ENCODE peak calls at places on chromosomes 6 and 20, in five cellular contexts. C, O, E, A and N are unnamed samples.

GRCh38 chr6:131013495-131013894 is 49.5 kb downstream of the EPB41L2 start:
- DNase-seq in C (no peak), O (no peak), E (no peak), A (no peak), N (peak)

GRCh38 chr6:168533428-168533827 is 92.4 kb downstream of the SMOC2 start:
- DNase-seq in C (no peak), O (no peak), E (no peak), A (no peak), N (no peak)

GRCh38 chr6:46325561-46326525 is 155.1 kb upstream of the ENPP5 start:
- DNase-seq in C (no peak), O (no peak), E (no peak), A (no peak), N (no peak)

GRCh38 chr20:52129611-52130010 is 62.0 kb downstream of the ZFP64 start:
- DNase-seq in C (no peak), O (no peak), E (no peak), A (no peak), N (no peak)

GRCh38 chr20:62321978-62322377 is 19.2 kb downstream of the ADRM1 start:
- DNase-seq in C (no peak), O (no peak), E (no peak), A (no peak), N (no peak)

GRCh38 chr6:84774174-84775158 is 10.1 kb upstream of the TBX18 start:
- DNase-seq in C (peak), O (peak), E (peak), A (peak), N (no peak)

GRCh38 chr6:164166996-164167395 is 752.5 kb downstream of the QKI start:
- DNase-seq in C (no peak), O (no peak), E (no peak), A (no peak), N (no peak)

GRCh38 chr6:97594834-97595233 is 311.8 kb upstream of the MMS22L start:
- DNase-seq in C (no peak), O (no peak), E (no peak), A (peak), N (peak)

GRCh38 chr6:26457407-26457795 is 354 bp upstream of the BTN2A1 start:
- DNase-seq in C (no peak), O (no peak), E (peak), A (no peak), N (no peak)

GRCh38 chr6:28789553-28790083 is 134.2 kb downstream of the TRIM27 start:
- DNase-seq in C (no peak), O (peak), E (no peak), A (peak), N (no peak)

GRCh38 chr6:155638200-155638599 is 182.6 kb upstream of the NOX3 start:
- DNase-seq in C (no peak), O (no peak), E (no peak), A (no peak), N (no peak)

GRCh38 chr20:33393609-33394008 is 7.7 kb downstream of the CDK5RAP1 start:
- DNase-seq in C (no peak), O (no peak), E (no peak), A (no peak), N (no peak)

GRCh38 chr6:168372871-168373270 is 53.3 kb upstream of the DACT2 start:
- DNase-seq in C (no peak), O (no peak), E (no peak), A (no peak), N (no peak)

GRCh38 chr6:166005846-166006592 is 161.6 kb downstream of the TBXT start:
- DNase-seq in C (no peak), O (peak), E (no peak), A (no peak), N (no peak)

GRCh38 chr6:43231735-43232450 is 2.6 kb upstream of the DNPH1 start:
- DNase-seq in C (no peak), O (no peak), E (no peak), A (no peak), N (no peak)

GRCh38 chr20:32830437-32830836 is 10.7 kb downstream of the MAPRE1 start:
- DNase-seq in C (no peak), O (no peak), E (no peak), A (peak), N (no peak)

GRCh38 chr20:24634855-24635254 is 165.4 kb downstream of the SYNDIG1 start:
- DNase-seq in C (no peak), O (no peak), E (no peak), A (peak), N (peak)

GRCh38 chr6:129489215-129489765 is 220.7 kb downstream of the ARHGAP18 start:
- DNase-seq in C (no peak), O (no peak), E (no peak), A (no peak), N (no peak)

GRCh38 chr20:39795401-39796272 is 833.5 kb downstream of the DHX35 start:
- DNase-seq in C (no peak), O (no peak), E (no peak), A (peak), N (peak)

GRCh38 chr6:149331871-149332270 is 14.4 kb downstream of the TAB2 start:
- DNase-seq in C (no peak), O (no peak), E (no peak), A (no peak), N (no peak)

GRCh38 chr6:31352497-31353368 is 4.2 kb downstream of the HLA-B start:
- DNase-seq in C (no peak), O (no peak), E (no peak), A (no peak), N (no peak)

DNA sequence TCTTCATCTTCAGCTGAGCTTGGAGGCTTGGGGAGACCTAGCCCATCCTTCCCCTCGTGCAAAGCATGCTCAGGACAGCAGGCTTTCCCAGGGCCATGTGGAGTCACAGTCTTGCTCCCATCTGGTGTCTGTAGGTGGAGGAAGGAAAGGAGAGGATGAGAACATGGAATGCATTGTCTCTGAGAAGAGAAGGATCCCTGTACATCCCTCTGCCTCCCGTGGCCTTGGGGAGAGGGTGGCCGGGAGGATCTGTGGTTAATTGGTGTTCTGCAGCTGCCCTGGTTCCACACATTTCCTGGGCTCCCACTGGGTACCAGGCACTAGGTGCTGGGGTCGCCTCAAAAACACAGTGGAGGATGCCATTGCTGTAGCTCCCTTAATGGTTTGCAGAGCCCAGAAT is 134.5 kb downstream of the PHACTR3 start:
- DNase-seq in C (no peak), O (no peak), E (no peak), A (no peak), N (no peak)
- TF ChIP-seq CTCF in C (no peak), O (no peak), E (no peak), A (no peak), N (no peak)

GRCh38 chr6:138524526-138524925 is 25.2 kb upstream of the NHSL1 start:
- DNase-seq in C (no peak), O (no peak), E (no peak), A (no peak), N (no peak)

GRCh38 chr6:138521800-138522199 is 22.5 kb upstream of the NHSL1 start:
- DNase-seq in C (no peak), O (no peak), E (no peak), A (no peak), N (no peak)

GRCh38 chr6:138522611-138523010 is 23.3 kb upstream of the NHSL1 start:
- DNase-seq in C (no peak), O (no peak), E (no peak), A (no peak), N (no peak)

GRCh38 chr6:138525355-138525754 is 26.1 kb upstream of the NHSL1 start:
- DNase-seq in C (no peak), O (no peak), E (no peak), A (no peak), N (no peak)

DNA sequence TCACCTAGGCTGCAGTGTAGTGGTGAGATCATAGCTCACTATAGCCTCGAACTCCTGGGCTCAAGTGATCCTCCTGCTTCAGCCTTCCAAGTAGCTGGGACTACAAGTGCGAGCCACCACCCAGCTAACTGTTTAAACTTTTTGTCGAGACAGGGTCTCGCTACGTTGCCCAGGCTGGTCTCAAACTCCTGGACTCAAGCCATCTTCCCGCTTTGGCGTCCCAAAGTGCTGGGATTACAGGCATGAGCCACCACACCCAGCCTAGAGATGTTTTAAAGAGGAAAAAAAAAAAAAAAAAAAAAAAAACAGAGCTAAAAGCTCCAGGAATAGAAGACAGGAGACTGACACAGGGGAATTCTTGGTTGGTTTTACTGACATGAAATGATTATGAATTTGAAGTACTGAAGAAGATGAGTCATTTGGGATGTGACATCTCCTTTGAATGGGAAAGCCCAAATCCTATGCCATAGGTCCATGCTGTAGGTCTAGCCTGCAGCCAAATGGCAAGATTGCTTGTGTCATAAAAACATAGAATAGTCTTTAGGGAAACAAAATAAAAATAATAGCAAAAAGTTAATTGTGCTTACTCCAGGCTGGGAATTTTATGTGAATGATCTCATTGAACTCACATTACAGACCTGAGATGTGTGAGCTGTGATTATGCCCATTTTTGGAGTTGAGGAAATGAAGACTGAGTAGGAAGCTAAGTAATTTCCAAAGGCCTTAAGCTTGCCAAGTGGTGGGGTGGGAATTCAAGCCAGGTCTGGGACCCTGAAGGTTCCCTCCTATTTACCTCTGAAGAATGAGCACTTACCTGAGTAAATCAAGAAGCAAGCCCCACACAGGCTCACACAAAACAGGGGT is 24.3 kb upstream of the NHSL1 start:
- DNase-seq in C (no peak), O (no peak), E (no peak), A (peak), N (no peak)
- TF ChIP-seq CTCF in C (no peak), O (no peak), E (no peak), A (no peak), N (no peak)

GRCh38 chr6:227074-227782 is 65.1 kb upstream of the DUSP22 start:
- DNase-seq in C (peak), O (no peak), E (no peak), A (no peak), N (no peak)
- TF ChIP-seq CTCF in C (peak), O (no peak), E (no peak), A (no peak), N (no peak)

GRCh38 chr20:46355778-46356177 is 47.5 kb upstream of the CDH22 start:
- DNase-seq in C (no peak), O (no peak), E (no peak), A (no peak), N (no peak)

GRCh38 chr20:46356195-46357029 is 48.1 kb upstream of the CDH22 start:
- DNase-seq in C (no peak), O (no peak), E (no peak), A (no peak), N (no peak)

GRCh38 chr20:46354207-46354555 is 45.9 kb upstream of the CDH22 start:
- DNase-seq in C (no peak), O (no peak), E (no peak), A (no peak), N (no peak)

GRCh38 chr20:46353506-46354206 is 45.4 kb upstream of the CDH22 start:
- DNase-seq in C (no peak), O (no peak), E (no peak), A (no peak), N (no peak)

DNA sequence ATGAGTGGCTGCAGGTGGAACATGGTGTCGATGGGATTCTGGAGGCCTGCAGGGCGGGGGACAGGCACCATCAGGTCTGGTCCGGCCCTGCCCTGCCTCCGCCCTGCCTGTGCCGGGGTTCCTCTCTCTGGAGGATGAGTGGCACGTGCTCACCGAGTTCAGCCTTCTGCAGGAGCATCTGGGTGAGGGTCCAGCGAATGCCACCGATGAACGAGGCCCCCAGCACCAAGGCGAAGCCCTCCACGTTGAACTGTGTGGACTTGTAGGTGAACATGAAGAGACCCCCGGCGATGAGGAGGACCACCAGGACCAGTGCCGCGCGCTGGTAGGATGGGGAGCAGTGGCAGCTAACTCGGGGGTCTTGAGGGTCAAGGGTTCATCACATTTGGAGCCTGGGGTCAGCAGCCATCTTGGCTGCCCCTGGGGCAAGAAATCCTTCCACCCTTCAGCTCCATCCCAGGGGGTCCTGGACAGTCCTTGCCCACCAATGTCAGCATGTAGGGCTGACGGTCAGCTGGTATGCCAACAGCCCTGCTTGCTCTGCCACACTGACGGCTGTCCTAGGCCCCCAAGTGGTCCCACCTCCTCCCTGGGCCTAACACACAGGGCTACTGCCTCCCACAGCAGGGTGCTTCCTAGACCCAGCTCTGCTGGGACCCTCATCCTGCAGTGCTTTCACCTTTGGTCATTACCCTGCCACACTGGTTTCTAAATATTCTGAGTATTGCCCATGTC is 46.8 kb upstream of the CDH22 start:
- DNase-seq in C (no peak), O (no peak), E (no peak), A (no peak), N (no peak)
- TF ChIP-seq CTCF in C (no peak), O (no peak), E (no peak), A (no peak), N (no peak)

GRCh38 chr6:4242593-4242992 is 107.2 kb upstream of the ECI2 start:
- DNase-seq in C (no peak), O (no peak), E (no peak), A (peak), N (no peak)
- TF ChIP-seq CTCF in C (no peak), O (no peak), E (no peak), A (no peak), N (no peak)

DNA sequence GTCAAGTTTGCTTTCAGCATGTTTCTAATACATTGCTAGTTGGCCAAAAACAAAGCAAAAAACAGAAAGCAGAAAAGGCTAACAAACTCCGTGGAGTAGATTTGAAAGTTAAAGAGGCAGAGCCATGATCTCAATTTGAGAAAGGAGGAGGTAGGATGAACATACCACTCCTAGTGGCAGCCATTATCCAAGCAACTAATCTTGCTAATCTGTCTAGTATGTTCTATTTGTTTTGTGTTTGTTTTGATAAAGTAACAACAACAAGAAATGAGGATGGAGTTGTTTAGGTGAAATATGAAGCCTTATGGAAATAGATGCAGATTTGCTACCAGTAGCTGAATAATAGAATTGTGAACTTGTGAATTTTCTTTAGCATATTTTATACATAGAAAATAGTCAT is 295.5 kb upstream of the PRDM1 start:
- DNase-seq in C (no peak), O (no peak), E (no peak), A (no peak), N (no peak)
- TF ChIP-seq CTCF in C (no peak), O (no peak), E (no peak), A (peak), N (peak)